ENCODE peak calls at places on chromosome 10, in six cellular contexts. Q is choroid plexus epithelial cell, X is HCEC 1CT, M is transverse colon, K is GM20000, C is AG09309. Y is an unnamed sample.

GRCh38 chr10:77588886-77589285 is 48.7 kb downstream of the KCNMA1 start:
- DNase-seq in Q (no peak), X (no peak), M (no peak), K (no peak), C (no peak), Y (no peak)

GRCh38 chr10:24706479-24707118 is 17.1 kb downstream of the ARHGAP21 start:
- DNase-seq in Q (peak; percentile 98), X (peak; percentile 98), M (peak; percentile 27), K (no peak), C (peak; percentile 83), Y (peak; percentile 83)

GRCh38 chr10:95741807-95742528 is 14.0 kb upstream of the ENTPD1 start:
- DNase-seq in Q (peak; percentile 91), X (peak; percentile 5), M (peak; percentile 19), K (peak; percentile 55), C (no peak), Y (no peak)

GRCh38 chr10:132078746-132079345 is 13.1 kb downstream of the JAKMIP3 start:
- DNase-seq in Q (no peak), X (no peak), M (no peak), K (no peak), C (no peak), Y (no peak)

GRCh38 chr10:109504401-109504800 is 418.9 kb downstream of the XPNPEP1 start:
- DNase-seq in Q (no peak), X (peak; percentile 50), M (no peak), K (no peak), C (no peak), Y (no peak)

GRCh38 chr10:78757542-78757941 is 311.2 kb upstream of the ZMIZ1 start:
- DNase-seq in Q (peak; percentile 61), X (no peak), M (no peak), K (no peak), C (peak; percentile 56), Y (peak; percentile 32)

GRCh38 chr10:104750306-104750705 is 109.2 kb downstream of the SORCS3 start:
- DNase-seq in Q (no peak), X (no peak), M (no peak), K (no peak), C (no peak), Y (no peak)

GRCh38 chr10:111083222-111084095 is 6.6 kb downstream of the ADRA2A start:
- DNase-seq in Q (no peak), X (no peak), M (no peak), K (no peak), C (no peak), Y (no peak)

GRCh38 chr10:34506773-34507172 is 308.3 kb downstream of the PARD3 start:
- DNase-seq in Q (no peak), X (no peak), M (no peak), K (no peak), C (no peak), Y (no peak)

GRCh38 chr10:124943301-124944092 is 1.6 kb downstream of the ZRANB1 start:
- DNase-seq in Q (peak; percentile 92), X (peak; percentile 96), M (no peak), K (no peak), C (peak; percentile 48), Y (peak; percentile 88)

GRCh38 chr10:80357804-80358125 is 1.2 kb downstream of the DYDC2 start:
- DNase-seq in Q (no peak), X (no peak), M (no peak), K (no peak), C (no peak), Y (no peak)

GRCh38 chr10:30763933-30764332 is 134.4 kb upstream of the LYZL2 start:
- DNase-seq in Q (no peak), X (no peak), M (peak; percentile 54), K (no peak), C (no peak), Y (no peak)

GRCh38 chr10:120422459-120422858 is 34.6 kb upstream of the PLPP4 start:
- DNase-seq in Q (peak; percentile 91), X (no peak), M (no peak), K (no peak), C (peak; percentile 71), Y (no peak)

GRCh38 chr10:116226766-116227165 is 46.2 kb downstream of the GFRA1 start:
- DNase-seq in Q (no peak), X (no peak), M (no peak), K (no peak), C (no peak), Y (no peak)

GRCh38 chr10:67903581-67903980 is 19.1 kb downstream of the SIRT1 start:
- DNase-seq in Q (no peak), X (no peak), M (no peak), K (no peak), C (no peak), Y (no peak)

GRCh38 chr10:89940076-89940475 is 238.7 kb downstream of the KIF20B start:
- DNase-seq in Q (no peak), X (no peak), M (no peak), K (no peak), C (no peak), Y (no peak)

GRCh38 chr10:37496061-37496460 is 361.3 kb downstream of the ZNF248 start:
- DNase-seq in Q (no peak), X (no peak), M (no peak), K (no peak), C (no peak), Y (no peak)

GRCh38 chr10:71863203-71863602 is 12.2 kb upstream of the PSAP start:
- DNase-seq in Q (peak; percentile 62), X (peak; percentile 41), M (no peak), K (no peak), C (no peak), Y (no peak)

GRCh38 chr10:116147162-116147906 is 125.7 kb downstream of the GFRA1 start:
- DNase-seq in Q (no peak), X (no peak), M (no peak), K (no peak), C (no peak), Y (no peak)

GRCh38 chr10:72417971-72418370 is 63.3 kb upstream of the DNAJB12 start:
- DNase-seq in Q (no peak), X (no peak), M (no peak), K (no peak), C (no peak), Y (no peak)

GRCh38 chr10:125672884-125673283 is 10.1 kb downstream of the TEX36 start:
- DNase-seq in Q (no peak), X (no peak), M (no peak), K (no peak), C (no peak), Y (no peak)

GRCh38 chr10:100826983-100827818 is 81.8 kb downstream of the PAX2 start:
- DNase-seq in Q (no peak), X (no peak), M (peak; percentile 23), K (peak; percentile 79), C (no peak), Y (no peak)

GRCh38 chr10:11446133-11446532 is 165.3 kb downstream of the USP6NL start:
- DNase-seq in Q (no peak), X (no peak), M (no peak), K (no peak), C (no peak), Y (no peak)